ENCODE peak calls at places on chromosomes 11 and 22, in four cellular contexts. S is Calu3, Q is adipocyte, W is MM.1S. O is an unnamed sample.

GRCh38 chr22:40238425-40239344 is 61.0 kb downstream of the TNRC6B start:
- DNase-seq in W (no peak), Q (peak; percentile 48), S (peak; percentile 51), O (peak; percentile 70)

GRCh38 chr11:10314199-10315072 is 9.6 kb downstream of the ADM start:
- DNase-seq in W (peak; percentile 96), Q (peak; percentile 68), S (no peak), O (peak; percentile 39)

GRCh38 chr22:42596376-42596775 is 18.3 kb downstream of the POLDIP3 start:
- DNase-seq in W (no peak), S (no peak), Q (no peak), O (no peak)

GRCh38 chr11:48107188-48107704 is 109.4 kb upstream of the OR4B1 start:
- DNase-seq in W (peak; percentile 76), Q (peak; percentile 42), S (no peak), O (peak; percentile 34)

GRCh38 chr11:12680246-12680939 is 6.2 kb downstream of the TEAD1 start:
- DNase-seq in Q (peak; percentile 95), W (peak; percentile 76), S (peak; percentile 90), O (peak; percentile 60)

GRCh38 chr11:76735218-76735480 is 48.0 kb upstream of the TSKU start:
- DNase-seq in S (no peak), Q (peak; percentile 26), W (no peak), O (no peak)

GRCh38 chr11:34546511-34547206 is 33.1 kb upstream of the ELF5 start:
- DNase-seq in W (peak; percentile 31), Q (no peak), S (no peak), O (no peak)

GRCh38 chr11:83493918-83494317 is 207.8 kb upstream of the CCDC90B start:
- DNase-seq in Q (no peak), W (peak; percentile 61), S (no peak), O (no peak)

GRCh38 chr11:135074397-135074998 is 662.5 kb upstream of the B3GAT1 start:
- DNase-seq in W (no peak), S (no peak), Q (peak; percentile 3), O (no peak)

GRCh38 chr11:127866109-127866508 is 721.2 kb downstream of the ETS1 start:
- DNase-seq in S (no peak), Q (no peak), W (no peak), O (no peak)

GRCh38 chr22:48492371-48493320 is 1335.0 kb downstream of the BRD1 start:
- DNase-seq in S (peak; percentile 55), W (peak; percentile 82), Q (peak; percentile 84), O (peak; percentile 61)

GRCh38 chr11:73322986-73323306 is 14.9 kb downstream of the ARHGEF17 start:
- DNase-seq in S (no peak), W (no peak), Q (no peak), O (no peak)

GRCh38 chr11:2180775-2181370 is 9.3 kb upstream of the TH start:
- DNase-seq in S (no peak), W (no peak), Q (no peak), O (no peak)

GRCh38 chr11:133724116-133724515 is 121.2 kb downstream of the SPATA19 start:
- DNase-seq in Q (no peak), W (no peak), S (no peak), O (no peak)

GRCh38 chr22:45493286-45493771 is 9.4 kb upstream of the FBLN1 start:
- DNase-seq in S (no peak), W (no peak), Q (no peak), O (no peak)

GRCh38 chr11:8839306-8839956 is 71.6 kb upstream of the AKIP1 start:
- DNase-seq in Q (peak; percentile 15), S (peak; percentile 1), W (no peak), O (peak; percentile 42)

GRCh38 chr11:44589301-44589700 is 23.8 kb downstream of the CD82 start:
- DNase-seq in Q (peak; percentile 75), S (no peak), W (no peak), O (peak; percentile 88)

GRCh38 chr11:9527481-9528140 is 45.9 kb upstream of the WEE1 start:
- DNase-seq in S (no peak), W (no peak), Q (peak; percentile 58), O (no peak)

GRCh38 chr22:25827415-25827814 is 85.4 kb downstream of the MYO18B start:
- DNase-seq in S (no peak), W (no peak), Q (no peak), O (no peak)

GRCh38 chr22:21009638-21010425 is 5.1 kb upstream of the P2RX6 start:
- DNase-seq in W (peak; percentile 66), Q (peak; percentile 66), S (peak; percentile 47), O (peak; percentile 73)

GRCh38 chr11:35485656-35486318 is 39.6 kb downstream of the PAMR1 start:
- DNase-seq in W (peak; percentile 66), S (peak; percentile 85), Q (peak; percentile 95), O (peak; percentile 79)

GRCh38 chr11:31096191-31096590 is 273.3 kb downstream of the DCDC1 start:
- DNase-seq in Q (no peak), W (no peak), S (no peak), O (no peak)

GRCh38 chr11:57601297-57601696 is 3.8 kb downstream of the SERPING1 start:
- DNase-seq in Q (no peak), S (no peak), W (no peak), O (no peak)

GRCh38 chr11:131597875-131598274 is 227.5 kb downstream of the NTM start:
- DNase-seq in W (no peak), S (no peak), Q (no peak), O (no peak)

GRCh38 chr11:133386262-133386661 is 146.0 kb downstream of the OPCML start:
- DNase-seq in W (no peak), S (no peak), Q (no peak), O (no peak)